ENCODE peak calls at places on chromosome 22, in seven cellular contexts. One of them, this sample, is unnamed.

GRCh38 chr22:49928185-49928495 is 9.7 kb downstream of the CRELD2 start:
- DNase-seq in stimulated activated naive CD8-positive, alpha-beta T cell treated with anti-CD3 and anti-CD28 coated beads, Interleukin-15, amount 100 ng/mL, for 72 hours: no peak
- DNase-seq in progenitor cell of endocrine pancreas: no peak
- DNase-seq in iPS-NIHi11: no peak
- DNase-seq in stimulated activated CD4-positive, alpha-beta T cell treated with anti-CD3 and anti-CD28 coated beads, Interleukin-4, amount 100 ng/mL, for 48 hours: no peak
- DNase-seq in thoracic aorta: no peak
- DNase-seq in fibroblast of villous mesenchyme: no peak
- DNase-seq in this sample: no peak

GRCh38 chr22:46569848-46570695 is 32.7 kb upstream of the CELSR1 start:
- DNase-seq in stimulated activated naive CD8-positive, alpha-beta T cell treated with anti-CD3 and anti-CD28 coated beads, Interleukin-15, amount 100 ng/mL, for 72 hours: no peak
- DNase-seq in progenitor cell of endocrine pancreas: no peak
- DNase-seq in iPS-NIHi11: no peak
- DNase-seq in stimulated activated CD4-positive, alpha-beta T cell treated with anti-CD3 and anti-CD28 coated beads, Interleukin-4, amount 100 ng/mL, for 48 hours: no peak
- DNase-seq in thoracic aorta: no peak
- DNase-seq in fibroblast of villous mesenchyme: no peak
- DNase-seq in this sample: no peak

GRCh38 chr22:42018224-42018623 is 19.6 kb downstream of the WBP2NL start:
- DNase-seq in stimulated activated naive CD8-positive, alpha-beta T cell treated with anti-CD3 and anti-CD28 coated beads, Interleukin-15, amount 100 ng/mL, for 72 hours: no peak
- DNase-seq in progenitor cell of endocrine pancreas: no peak
- DNase-seq in iPS-NIHi11: no peak
- DNase-seq in stimulated activated CD4-positive, alpha-beta T cell treated with anti-CD3 and anti-CD28 coated beads, Interleukin-4, amount 100 ng/mL, for 48 hours: no peak
- DNase-seq in thoracic aorta: no peak
- DNase-seq in fibroblast of villous mesenchyme: no peak
- DNase-seq in this sample: no peak

GRCh38 chr22:24162377-24162927 is 18.8 kb upstream of the SUSD2 start:
- DNase-seq in stimulated activated naive CD8-positive, alpha-beta T cell treated with anti-CD3 and anti-CD28 coated beads, Interleukin-15, amount 100 ng/mL, for 72 hours: no peak
- DNase-seq in progenitor cell of endocrine pancreas: no peak
- DNase-seq in iPS-NIHi11: no peak
- DNase-seq in stimulated activated CD4-positive, alpha-beta T cell treated with anti-CD3 and anti-CD28 coated beads, Interleukin-4, amount 100 ng/mL, for 48 hours: no peak
- DNase-seq in thoracic aorta: no peak
- DNase-seq in fibroblast of villous mesenchyme: no peak
- DNase-seq in this sample: no peak

GRCh38 chr22:30655532-30655931 is 12.1 kb downstream of the DUSP18 start:
- DNase-seq in stimulated activated naive CD8-positive, alpha-beta T cell treated with anti-CD3 and anti-CD28 coated beads, Interleukin-15, amount 100 ng/mL, for 72 hours: no peak
- DNase-seq in progenitor cell of endocrine pancreas: no peak
- DNase-seq in iPS-NIHi11: peak
- DNase-seq in stimulated activated CD4-positive, alpha-beta T cell treated with anti-CD3 and anti-CD28 coated beads, Interleukin-4, amount 100 ng/mL, for 48 hours: no peak
- DNase-seq in thoracic aorta: no peak
- DNase-seq in fibroblast of villous mesenchyme: no peak
- DNase-seq in this sample: peak

GRCh38 chr22:42868751-42869251 is 11.7 kb upstream of the ARFGAP3 start:
- DNase-seq in stimulated activated naive CD8-positive, alpha-beta T cell treated with anti-CD3 and anti-CD28 coated beads, Interleukin-15, amount 100 ng/mL, for 72 hours: no peak
- DNase-seq in progenitor cell of endocrine pancreas: no peak
- DNase-seq in iPS-NIHi11: peak
- DNase-seq in stimulated activated CD4-positive, alpha-beta T cell treated with anti-CD3 and anti-CD28 coated beads, Interleukin-4, amount 100 ng/mL, for 48 hours: no peak
- DNase-seq in thoracic aorta: no peak
- DNase-seq in fibroblast of villous mesenchyme: no peak
- DNase-seq in this sample: no peak

GRCh38 chr22:36563444-36563843 is 34.5 kb upstream of the EIF3D start:
- DNase-seq in stimulated activated naive CD8-positive, alpha-beta T cell treated with anti-CD3 and anti-CD28 coated beads, Interleukin-15, amount 100 ng/mL, for 72 hours: no peak
- DNase-seq in progenitor cell of endocrine pancreas: no peak
- DNase-seq in iPS-NIHi11: no peak
- DNase-seq in stimulated activated CD4-positive, alpha-beta T cell treated with anti-CD3 and anti-CD28 coated beads, Interleukin-4, amount 100 ng/mL, for 48 hours: no peak
- DNase-seq in thoracic aorta: no peak
- DNase-seq in fibroblast of villous mesenchyme: no peak
- DNase-seq in this sample: no peak

GRCh38 chr22:27732841-27733240 is 68.7 kb downstream of the MN1 start:
- DNase-seq in stimulated activated naive CD8-positive, alpha-beta T cell treated with anti-CD3 and anti-CD28 coated beads, Interleukin-15, amount 100 ng/mL, for 72 hours: no peak
- DNase-seq in progenitor cell of endocrine pancreas: no peak
- DNase-seq in iPS-NIHi11: no peak
- DNase-seq in stimulated activated CD4-positive, alpha-beta T cell treated with anti-CD3 and anti-CD28 coated beads, Interleukin-4, amount 100 ng/mL, for 48 hours: no peak
- DNase-seq in thoracic aorta: no peak
- DNase-seq in fibroblast of villous mesenchyme: no peak
- DNase-seq in this sample: no peak

GRCh38 chr22:47259990-47260389 is 497.5 kb downstream of the TBC1D22A start:
- DNase-seq in stimulated activated naive CD8-positive, alpha-beta T cell treated with anti-CD3 and anti-CD28 coated beads, Interleukin-15, amount 100 ng/mL, for 72 hours: no peak
- DNase-seq in progenitor cell of endocrine pancreas: no peak
- DNase-seq in iPS-NIHi11: no peak
- DNase-seq in stimulated activated CD4-positive, alpha-beta T cell treated with anti-CD3 and anti-CD28 coated beads, Interleukin-4, amount 100 ng/mL, for 48 hours: no peak
- DNase-seq in thoracic aorta: no peak
- DNase-seq in fibroblast of villous mesenchyme: no peak
- DNase-seq in this sample: no peak

GRCh38 chr22:21078916-21079315 is 33.2 kb downstream of the LRRC74B start:
- DNase-seq in stimulated activated naive CD8-positive, alpha-beta T cell treated with anti-CD3 and anti-CD28 coated beads, Interleukin-15, amount 100 ng/mL, for 72 hours: no peak
- DNase-seq in progenitor cell of endocrine pancreas: no peak
- DNase-seq in iPS-NIHi11: no peak
- DNase-seq in stimulated activated CD4-positive, alpha-beta T cell treated with anti-CD3 and anti-CD28 coated beads, Interleukin-4, amount 100 ng/mL, for 48 hours: no peak
- DNase-seq in thoracic aorta: no peak
- DNase-seq in fibroblast of villous mesenchyme: no peak
- DNase-seq in this sample: no peak

GRCh38 chr22:47176573-47177333 is 414.3 kb downstream of the TBC1D22A start:
- DNase-seq in stimulated activated naive CD8-positive, alpha-beta T cell treated with anti-CD3 and anti-CD28 coated beads, Interleukin-15, amount 100 ng/mL, for 72 hours: no peak
- DNase-seq in progenitor cell of endocrine pancreas: no peak
- DNase-seq in iPS-NIHi11: no peak
- DNase-seq in stimulated activated CD4-positive, alpha-beta T cell treated with anti-CD3 and anti-CD28 coated beads, Interleukin-4, amount 100 ng/mL, for 48 hours: no peak
- DNase-seq in thoracic aorta: no peak
- DNase-seq in fibroblast of villous mesenchyme: no peak
- DNase-seq in this sample: no peak

GRCh38 chr22:26492220-26492619 is 8.5 kb downstream of the SRRD start:
- DNase-seq in stimulated activated naive CD8-positive, alpha-beta T cell treated with anti-CD3 and anti-CD28 coated beads, Interleukin-15, amount 100 ng/mL, for 72 hours: no peak
- DNase-seq in progenitor cell of endocrine pancreas: no peak
- DNase-seq in iPS-NIHi11: no peak
- DNase-seq in stimulated activated CD4-positive, alpha-beta T cell treated with anti-CD3 and anti-CD28 coated beads, Interleukin-4, amount 100 ng/mL, for 48 hours: no peak
- DNase-seq in thoracic aorta: no peak
- DNase-seq in fibroblast of villous mesenchyme: no peak
- DNase-seq in this sample: no peak

GRCh38 chr22:34669001-34669400 is 397.0 kb upstream of the ISX start:
- DNase-seq in stimulated activated naive CD8-positive, alpha-beta T cell treated with anti-CD3 and anti-CD28 coated beads, Interleukin-15, amount 100 ng/mL, for 72 hours: no peak
- DNase-seq in progenitor cell of endocrine pancreas: no peak
- DNase-seq in iPS-NIHi11: no peak
- DNase-seq in stimulated activated CD4-positive, alpha-beta T cell treated with anti-CD3 and anti-CD28 coated beads, Interleukin-4, amount 100 ng/mL, for 48 hours: no peak
- DNase-seq in thoracic aorta: no peak
- DNase-seq in fibroblast of villous mesenchyme: no peak
- DNase-seq in this sample: no peak

GRCh38 chr22:20111045-20111688 is 4.7 kb upstream of the RANBP1 start:
- DNase-seq in stimulated activated naive CD8-positive, alpha-beta T cell treated with anti-CD3 and anti-CD28 coated beads, Interleukin-15, amount 100 ng/mL, for 72 hours: peak
- DNase-seq in progenitor cell of endocrine pancreas: no peak
- DNase-seq in iPS-NIHi11: peak
- DNase-seq in stimulated activated CD4-positive, alpha-beta T cell treated with anti-CD3 and anti-CD28 coated beads, Interleukin-4, amount 100 ng/mL, for 48 hours: no peak
- DNase-seq in thoracic aorta: no peak
- DNase-seq in fibroblast of villous mesenchyme: no peak
- DNase-seq in this sample: peak

GRCh38 chr22:27839261-27839660 is 37.7 kb upstream of the MN1 start:
- DNase-seq in stimulated activated naive CD8-positive, alpha-beta T cell treated with anti-CD3 and anti-CD28 coated beads, Interleukin-15, amount 100 ng/mL, for 72 hours: no peak
- DNase-seq in progenitor cell of endocrine pancreas: no peak
- DNase-seq in iPS-NIHi11: no peak
- DNase-seq in stimulated activated CD4-positive, alpha-beta T cell treated with anti-CD3 and anti-CD28 coated beads, Interleukin-4, amount 100 ng/mL, for 48 hours: no peak
- DNase-seq in thoracic aorta: no peak
- DNase-seq in fibroblast of villous mesenchyme: no peak
- DNase-seq in this sample: no peak

GRCh38 chr22:46660604-46661201 is 40.5 kb downstream of the GRAMD4 start:
- DNase-seq in stimulated activated naive CD8-positive, alpha-beta T cell treated with anti-CD3 and anti-CD28 coated beads, Interleukin-15, amount 100 ng/mL, for 72 hours: no peak
- DNase-seq in progenitor cell of endocrine pancreas: no peak
- DNase-seq in iPS-NIHi11: no peak
- DNase-seq in stimulated activated CD4-positive, alpha-beta T cell treated with anti-CD3 and anti-CD28 coated beads, Interleukin-4, amount 100 ng/mL, for 48 hours: no peak
- DNase-seq in thoracic aorta: no peak
- DNase-seq in fibroblast of villous mesenchyme: no peak
- DNase-seq in this sample: no peak

GRCh38 chr22:46084376-46084775 is 66.0 kb upstream of the PPARA start:
- DNase-seq in stimulated activated naive CD8-positive, alpha-beta T cell treated with anti-CD3 and anti-CD28 coated beads, Interleukin-15, amount 100 ng/mL, for 72 hours: no peak
- DNase-seq in progenitor cell of endocrine pancreas: no peak
- DNase-seq in iPS-NIHi11: no peak
- DNase-seq in stimulated activated CD4-positive, alpha-beta T cell treated with anti-CD3 and anti-CD28 coated beads, Interleukin-4, amount 100 ng/mL, for 48 hours: no peak
- DNase-seq in thoracic aorta: no peak
- DNase-seq in fibroblast of villous mesenchyme: no peak
- DNase-seq in this sample: no peak

GRCh38 chr22:46287873-46288751 is 8.6 kb upstream of the GTSE1 start:
- DNase-seq in stimulated activated naive CD8-positive, alpha-beta T cell treated with anti-CD3 and anti-CD28 coated beads, Interleukin-15, amount 100 ng/mL, for 72 hours: peak
- DNase-seq in progenitor cell of endocrine pancreas: no peak
- DNase-seq in iPS-NIHi11: no peak
- DNase-seq in stimulated activated CD4-positive, alpha-beta T cell treated with anti-CD3 and anti-CD28 coated beads, Interleukin-4, amount 100 ng/mL, for 48 hours: no peak
- DNase-seq in thoracic aorta: no peak
- DNase-seq in fibroblast of villous mesenchyme: no peak
- DNase-seq in this sample: no peak

GRCh38 chr22:20064140-20064480 is 15.9 kb upstream of the DGCR8 start:
- DNase-seq in stimulated activated naive CD8-positive, alpha-beta T cell treated with anti-CD3 and anti-CD28 coated beads, Interleukin-15, amount 100 ng/mL, for 72 hours: no peak
- DNase-seq in progenitor cell of endocrine pancreas: no peak
- DNase-seq in iPS-NIHi11: no peak
- DNase-seq in stimulated activated CD4-positive, alpha-beta T cell treated with anti-CD3 and anti-CD28 coated beads, Interleukin-4, amount 100 ng/mL, for 48 hours: no peak
- DNase-seq in thoracic aorta: no peak
- DNase-seq in fibroblast of villous mesenchyme: no peak
- DNase-seq in this sample: no peak

GRCh38 chr22:44622147-44622427 is 79.9 kb upstream of the PRR5 start:
- DNase-seq in stimulated activated naive CD8-positive, alpha-beta T cell treated with anti-CD3 and anti-CD28 coated beads, Interleukin-15, amount 100 ng/mL, for 72 hours: no peak
- DNase-seq in progenitor cell of endocrine pancreas: no peak
- DNase-seq in iPS-NIHi11: no peak
- DNase-seq in stimulated activated CD4-positive, alpha-beta T cell treated with anti-CD3 and anti-CD28 coated beads, Interleukin-4, amount 100 ng/mL, for 48 hours: no peak
- DNase-seq in thoracic aorta: no peak
- DNase-seq in fibroblast of villous mesenchyme: no peak
- DNase-seq in this sample: peak

GRCh38 chr22:30277547-30278344 is 11.1 kb upstream of the OSM start:
- DNase-seq in stimulated activated naive CD8-positive, alpha-beta T cell treated with anti-CD3 and anti-CD28 coated beads, Interleukin-15, amount 100 ng/mL, for 72 hours: no peak
- DNase-seq in progenitor cell of endocrine pancreas: no peak
- DNase-seq in iPS-NIHi11: no peak
- DNase-seq in stimulated activated CD4-positive, alpha-beta T cell treated with anti-CD3 and anti-CD28 coated beads, Interleukin-4, amount 100 ng/mL, for 48 hours: no peak
- DNase-seq in thoracic aorta: no peak
- DNase-seq in fibroblast of villous mesenchyme: peak
- DNase-seq in this sample: no peak

This sample was measured in ELF-1.